ENCODE peak calls at places on chromosomes 11 and 22, in seven cellular contexts. B, Q, T, L, I, Y and E are unnamed samples. For H3K4me1 and H3K27me3, the result is how much of the 10 kb centered on the place peaks cover.

GRCh38 chr11:92098172-92098571 is 126.4 kb upstream of the FAT3 start:
- DNase-seq in I (no peak), Y (no peak), T (no peak), B (no peak), L (no peak), Q (no peak), E (no peak)

GRCh38 chr11:69129647-69130046 is 26.1 kb upstream of the SMIM38 start:
- DNase-seq in Q (no peak), Y (no peak), L (no peak), B (no peak), T (no peak), I (no peak), E (no peak)

GRCh38 chr11:73797457-73797856 is 9.8 kb downstream of the MRPL48 start:
- DNase-seq in Q (no peak), L (no peak), T (no peak), B (no peak), I (no peak), Y (no peak), E (no peak)

GRCh38 chr22:29702025-29702930 is 17.5 kb upstream of the CABP7 start:
- DNase-seq in B (no peak), L (no peak), I (no peak), Y (no peak), T (no peak), Q (no peak), E (no peak)

GRCh38 chr11:47915407-47916137 is 64.8 kb upstream of the PTPRJ start:
- DNase-seq in Q (no peak), L (no peak), I (no peak), T (peak), Y (no peak), B (no peak), E (peak)

GRCh38 chr11:68213135-68213515 is at the start of gene KMT5B:
- DNase-seq in Q (peak), L (no peak), I (peak), T (peak), B (peak), Y (no peak), E (no peak)

GRCh38 chr11:71207996-71208774 is 44.2 kb downstream of the SHANK2 start:
- DNase-seq in T (no peak), Y (no peak), Q (no peak), I (no peak), L (no peak), B (no peak), E (no peak)

GRCh38 chr11:59206635-59207034 is 6.1 kb downstream of the MPEG1 start:
- DNase-seq in B (peak), T (peak), I (no peak), L (no peak), Q (no peak), Y (no peak), E (no peak)

GRCh38 chr11:12087075-12087775 is 23.2 kb upstream of the MICAL2 start:
- DNase-seq in L (peak), T (no peak), B (peak), I (no peak), Q (no peak), Y (peak), E (peak)

GRCh38 chr11:119085523-119085878 is 820 bp downstream of the HMBS start:
- DNase-seq in B (no peak), T (no peak), L (no peak), I (no peak), Q (no peak), Y (no peak), E (no peak)

GRCh38 chr22:29139965-29140782 is 65.5 kb upstream of the EMID1 start:
- DNase-seq in Q (no peak), L (no peak), I (no peak), Y (no peak), T (no peak), B (peak), E (peak)

GRCh38 chr22:44097263-44098020 is 73.3 kb downstream of the PARVB start:
- DNase-seq in Q (no peak), Y (no peak), T (no peak), I (no peak), B (no peak), L (no peak), E (no peak)

GRCh38 chr11:114259124-114259526 is 37.1 kb upstream of the NNMT start:
- DNase-seq in Q (no peak), T (peak), I (no peak), L (no peak), B (no peak), Y (no peak), E (no peak)

GRCh38 chr11:83545494-83545893 is 259.3 kb upstream of the CCDC90B start:
- DNase-seq in Y (no peak), Q (no peak), L (no peak), T (no peak), I (no peak), B (no peak), E (no peak)

GRCh38 chr11:64763804-64764611 is 4.2 kb upstream of the PYGM start:
- DNase-seq in I (peak), L (peak), Q (no peak), T (no peak), Y (peak), B (no peak), E (no peak)

GRCh38 chr11:127055240-127055639 is 54.7 kb upstream of the KIRREL3 start:
- DNase-seq in T (no peak), I (no peak), B (no peak), Q (no peak), L (no peak), Y (no peak), E (no peak)

GRCh38 chr11:77183421-77183984 is 55.5 kb downstream of the MYO7A start:
- DNase-seq in Y (no peak), T (no peak), I (no peak), Q (no peak), B (no peak), L (no peak), E (no peak)

GRCh38 chr11:3165916-3166267 is 782 bp upstream of the OSBPL5 start:
- DNase-seq in B (no peak), T (no peak), Y (no peak), L (no peak), I (no peak), Q (no peak), E (no peak)

GRCh38 chr11:16987205-16987568 is 27.0 kb downstream of the PLEKHA7 start:
- DNase-seq in L (no peak), T (no peak), Q (no peak), Y (no peak), B (no peak), I (no peak), E (no peak)

GRCh38 chr11:68810164-68810563 is 31.6 kb downstream of the CPT1A start:
- DNase-seq in Y (no peak), I (no peak), B (no peak), T (peak), L (no peak), Q (no peak), E (no peak)

GRCh38 chr11:60862171-60862570 is 5.2 kb upstream of the ZP1 start:
- DNase-seq in T (no peak), B (no peak), I (no peak), L (no peak), Y (no peak), Q (no peak), E (peak)

GRCh38 chr22:40567626-40568328 is 68.7 kb downstream of the MRTFA start:
- DNase-seq in B (no peak), T (no peak), Y (no peak), Q (no peak), L (no peak), I (no peak), E (no peak)

GRCh38 chr22:46934746-46935491 is 172.5 kb downstream of the TBC1D22A start:
- DNase-seq in T (no peak), L (no peak), Q (no peak), Y (no peak), B (peak), I (no peak), E (no peak)

GRCh38 chr11:76644591-76644990 is 26.0 kb downstream of the LRRC32 start:
- DNase-seq in Q (no peak), B (no peak), L (no peak), T (no peak), I (no peak), Y (no peak), E (no peak)

GRCh38 chr11:14645247-14645912 is 1.8 kb downstream of the PDE3B start:
- DNase-seq in Y (peak), B (peak), I (no peak), T (no peak), L (peak), Q (no peak), E (no peak)

GRCh38 chr11:29263971-29264682 is 752.7 kb downstream of the KCNA4 start:
- DNase-seq in Q (no peak), B (no peak), I (no peak), L (no peak), Y (no peak), T (no peak), E (no peak)

GRCh38 chr11:111414267-111414931 is 35.3 kb upstream of the POU2AF1 start:
- DNase-seq in I (no peak), T (no peak), B (no peak), Y (no peak), L (no peak), Q (no peak), E (no peak)

GRCh38 chr11:36775157-36775556 is 177.1 kb upstream of the RAG2 start:
- DNase-seq in B (peak), Q (no peak), Y (no peak), L (no peak), T (no peak), I (no peak), E (no peak)

GRCh38 chr11:113572349-113572748 is 97.2 kb upstream of the DRD2 start:
- DNase-seq in L (no peak), Q (no peak), I (no peak), Y (no peak), T (no peak), B (no peak), E (no peak)

GRCh38 chr11:8156877-8157276 is 11.9 kb downstream of the RIC3 start:
- DNase-seq in Y (no peak), T (no peak), B (no peak), Q (no peak), L (no peak), I (no peak), E (no peak)

GRCh38 chr11:14388352-14388751 is 29.4 kb upstream of the RRAS2 start:
- DNase-seq in I (no peak), B (no peak), Q (no peak), Y (no peak), T (no peak), L (no peak), E (no peak)

GRCh38 chr11:84969103-84969502 is 658.0 kb downstream of the DLG2 start:
- DNase-seq in Y (no peak), B (peak), L (no peak), I (no peak), Q (no peak), T (peak), E (no peak)

GRCh38 chr11:112795142-112795815 is 165.9 kb upstream of the NCAM1 start:
- DNase-seq in Q (no peak), Y (no peak), B (peak), I (no peak), T (no peak), L (no peak), E (no peak)

GRCh38 chr11:56152333-56152732 is 7.8 kb downstream of the OR8K5 start:
- DNase-seq in B (no peak), I (no peak), T (no peak), L (no peak), Q (no peak), Y (no peak), E (no peak)

GRCh38 chr22:19871845-19872778 is 17.4 kb upstream of the GNB1L start:
- DNase-seq in B (no peak), Y (no peak), Q (no peak), T (no peak), L (no peak), I (no peak), E (peak)

GRCh38 chr22:40312050-40312449 is 34.2 kb upstream of the ADSL start:
- DNase-seq in L (no peak), Q (no peak), B (no peak), T (no peak), I (no peak), Y (no peak), E (no peak)

GRCh38 chr22:37661160-37661924 is 2.8 kb downstream of the PDXP start:
- DNase-seq in B (peak), L (no peak), I (no peak), T (no peak), Q (no peak), Y (peak), E (no peak)

GRCh38 chr22:24233816-24234215 is 11.1 kb downstream of the GGT5 start:
- DNase-seq in B (no peak), L (no peak), Y (no peak), T (no peak), I (no peak), Q (no peak), E (no peak)

GRCh38 chr11:66687831-66688281 is 10.2 kb upstream of the RBM4B start:
- DNase-seq in T (no peak), Y (no peak), I (no peak), B (no peak), Q (no peak), L (no peak), E (no peak)

DNA sequence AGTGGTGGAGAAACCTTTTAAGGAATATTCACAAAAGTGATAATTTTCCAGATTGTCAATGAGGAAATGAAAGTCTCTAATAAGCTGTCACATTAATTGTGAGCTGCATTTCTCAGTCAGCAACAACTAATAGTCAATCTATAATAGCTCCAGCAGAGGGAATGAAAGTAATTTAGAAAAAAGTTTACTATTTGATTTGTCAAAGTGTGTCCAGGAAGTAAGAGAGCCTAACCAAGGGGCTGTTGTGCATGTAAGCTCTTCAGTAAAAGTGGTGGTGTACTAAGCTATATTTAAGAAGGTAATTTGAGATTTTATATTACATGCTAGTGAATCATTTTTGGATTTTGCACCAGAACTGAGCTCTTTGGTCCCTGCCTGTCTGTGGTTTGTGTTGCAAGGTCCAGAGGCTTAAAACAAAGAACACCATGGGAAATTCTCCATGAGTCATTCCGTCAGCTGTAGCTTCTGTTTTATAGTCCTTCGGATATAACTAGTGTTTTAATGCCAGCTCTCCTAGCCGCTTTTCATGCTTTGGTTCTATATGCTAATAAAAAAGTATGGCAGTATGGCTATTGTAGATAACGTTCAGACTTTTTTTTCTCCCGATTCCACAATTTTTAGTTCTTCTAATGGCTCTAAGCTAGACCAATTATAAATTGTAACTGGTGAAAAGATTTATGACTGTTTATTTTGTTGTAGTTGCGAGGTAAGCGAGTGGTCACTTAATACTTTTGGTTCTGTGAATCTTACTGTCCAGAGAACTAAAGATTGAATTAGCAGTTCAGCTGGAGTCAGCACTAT is 64.6 kb downstream of the ARHGEF12 start:
- DNase-seq in I (no peak), B (peak), T (peak), L (no peak), Q (no peak), Y (no peak), E (no peak)
- H3K4me1 ChIP-seq in I (under half), B (under half), T (half or more), L (under half), Q (under half), Y (under half), E (under half)

DNA sequence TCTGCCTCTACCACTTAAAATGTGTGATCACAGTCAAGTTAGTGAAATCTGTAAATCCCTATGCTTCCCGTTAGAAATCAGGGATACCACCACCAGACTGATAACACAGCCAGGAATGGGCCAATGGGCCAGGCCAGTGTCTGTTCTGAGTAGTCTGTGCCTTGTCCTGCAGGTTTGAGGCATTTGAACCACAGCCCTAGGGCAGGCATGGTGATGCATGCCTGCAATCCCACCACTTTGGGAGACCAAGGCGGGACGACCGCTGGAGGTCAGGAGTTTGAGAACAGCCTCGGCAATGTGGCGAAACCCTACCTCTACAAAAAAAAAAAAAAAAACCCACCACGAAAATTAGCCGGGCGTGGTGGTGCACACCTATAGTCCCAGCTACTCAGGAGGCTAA is 12.1 kb upstream of the AHNAK start:
- DNase-seq in T (no peak), Y (no peak), I (no peak), Q (no peak), B (no peak), L (no peak), E (no peak)
- H3K27me3 ChIP-seq in T (under half), Y (under half), I (under half), Q (under half), B (under half), L (under half), E (under half)

GRCh38 chr11:134656861-134657540 is 245.0 kb upstream of the B3GAT1 start:
- DNase-seq in Q (no peak), T (peak), L (peak), I (no peak), Y (no peak), B (no peak), E (no peak)
- H3K4me3 ChIP-seq in Q (no peak), T (no peak), L (no peak), I (no peak), Y (no peak), B (no peak), E (no peak)

DNA sequence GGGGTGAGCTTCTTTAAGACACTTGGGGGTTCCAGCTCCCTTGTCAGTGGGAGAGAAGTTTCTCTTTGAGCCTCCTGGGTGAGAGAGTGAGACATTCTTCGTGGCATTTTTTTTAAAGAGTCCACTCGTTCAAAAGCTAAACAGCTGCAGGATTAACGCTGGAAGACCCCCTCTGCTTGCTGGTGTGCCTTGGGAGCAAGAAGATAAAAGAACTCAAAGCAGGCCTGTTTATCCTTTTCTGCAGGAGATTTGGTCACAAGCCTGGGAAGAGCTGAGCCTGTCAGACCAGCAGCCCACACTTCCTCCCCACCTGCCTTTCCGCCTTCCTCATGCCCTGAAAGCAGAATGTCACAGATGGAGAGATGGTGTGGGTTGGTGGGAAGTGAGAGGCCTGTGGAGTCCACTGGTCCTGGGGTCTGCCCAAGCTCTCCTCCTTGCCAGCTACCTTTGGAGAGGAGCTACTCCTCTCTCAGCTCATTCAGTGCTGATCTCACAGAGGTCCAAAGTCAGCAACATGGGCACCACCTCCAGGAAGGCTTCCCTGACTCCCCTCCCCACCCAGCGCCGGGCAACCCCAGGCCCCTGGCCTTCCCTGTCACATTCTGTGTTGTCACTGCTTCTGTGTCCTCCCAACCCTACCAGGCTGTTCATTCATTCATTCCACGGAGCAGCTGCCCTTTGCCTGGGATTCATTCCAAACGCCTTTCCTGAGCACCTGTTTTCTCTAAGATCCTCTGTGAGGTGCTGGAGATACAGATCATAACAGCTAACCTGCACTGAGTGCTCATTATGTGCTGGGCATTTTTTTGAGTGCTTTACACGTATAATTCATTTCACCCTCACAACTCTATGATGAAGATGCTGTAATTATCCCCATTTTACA is 6.7 kb downstream of the GDPD5 start:
- DNase-seq in Q (peak), L (no peak), Y (no peak), B (no peak), T (no peak), I (no peak), E (no peak)
- H3K4me1 ChIP-seq in Q (under half), L (under half), Y (under half), B (under half), T (under half), I (under half), E (under half)